ENCODE peak calls at places on chromosomes 3 and 15, in nine cellular contexts. One of them, this sample, is unnamed.

GRCh38 chr15:56869573-56869972 is 48.9 kb upstream of the TCF12 start:
- DNase-seq in right atrium auricular region: no peak
- DNase-seq in fibroblast of lung: peak; percentile 7
- DNase-seq in DND-41: peak; percentile 66
- DNase-seq in cardiac fibroblast: peak; percentile 47
- DNase-seq in tibial nerve: peak; percentile 70
- DNase-seq in transverse colon: peak; percentile 57
- DNase-seq in left lung: no peak
- DNase-seq in K562: peak; percentile 52
- DNase-seq in this sample: no peak

GRCh38 chr3:52246264-52246620 is 683 bp downstream of the PPM1M start:
- DNase-seq in right atrium auricular region: no peak
- DNase-seq in fibroblast of lung: no peak
- DNase-seq in DND-41: no peak
- DNase-seq in cardiac fibroblast: no peak
- DNase-seq in tibial nerve: no peak
- DNase-seq in transverse colon: no peak
- DNase-seq in left lung: no peak
- DNase-seq in K562: no peak
- DNase-seq in this sample: no peak

GRCh38 chr3:180391001-180391400 is 211.0 kb upstream of the TTC14 start:
- DNase-seq in right atrium auricular region: no peak
- DNase-seq in fibroblast of lung: no peak
- DNase-seq in DND-41: no peak
- DNase-seq in cardiac fibroblast: no peak
- DNase-seq in tibial nerve: no peak
- DNase-seq in transverse colon: no peak
- DNase-seq in left lung: no peak
- DNase-seq in K562: no peak
- DNase-seq in this sample: no peak

GRCh38 chr3:108380128-108380795 is 83.9 kb downstream of the HHLA2 start:
- DNase-seq in right atrium auricular region: no peak
- DNase-seq in fibroblast of lung: no peak
- DNase-seq in DND-41: no peak
- DNase-seq in cardiac fibroblast: no peak
- DNase-seq in tibial nerve: no peak
- DNase-seq in transverse colon: no peak
- DNase-seq in left lung: no peak
- DNase-seq in K562: no peak
- DNase-seq in this sample: no peak

GRCh38 chr15:50854594-50855490 is 53.6 kb upstream of the AP4E1 start:
- DNase-seq in right atrium auricular region: no peak
- DNase-seq in fibroblast of lung: no peak
- DNase-seq in DND-41: no peak
- DNase-seq in cardiac fibroblast: no peak
- DNase-seq in tibial nerve: no peak
- DNase-seq in transverse colon: no peak
- DNase-seq in left lung: no peak
- DNase-seq in K562: no peak
- DNase-seq in this sample: no peak

GRCh38 chr3:46027736-46028397 is 584 bp upstream of the XCR1 start:
- DNase-seq in right atrium auricular region: no peak
- DNase-seq in fibroblast of lung: no peak
- DNase-seq in DND-41: no peak
- DNase-seq in cardiac fibroblast: peak; percentile 10
- DNase-seq in tibial nerve: no peak
- DNase-seq in transverse colon: no peak
- DNase-seq in left lung: no peak
- DNase-seq in K562: peak; percentile 38
- DNase-seq in this sample: no peak

GRCh38 chr3:195895900-195896360 is 12.4 kb downstream of the TNK2 start:
- DNase-seq in right atrium auricular region: peak; percentile 81
- DNase-seq in fibroblast of lung: no peak
- DNase-seq in DND-41: peak; percentile 72
- DNase-seq in cardiac fibroblast: no peak
- DNase-seq in tibial nerve: peak; percentile 33
- DNase-seq in transverse colon: peak; percentile 76
- DNase-seq in left lung: peak; percentile 76
- DNase-seq in K562: peak; percentile 65
- DNase-seq in this sample: peak; percentile 96

GRCh38 chr3:12998648-12999047 is 74.6 kb downstream of the IQSEC1 start:
- DNase-seq in right atrium auricular region: no peak
- DNase-seq in fibroblast of lung: no peak
- DNase-seq in DND-41: no peak
- DNase-seq in cardiac fibroblast: no peak
- DNase-seq in tibial nerve: no peak
- DNase-seq in transverse colon: peak; percentile 21
- DNase-seq in left lung: no peak
- DNase-seq in K562: no peak
- DNase-seq in this sample: peak; percentile 75

GRCh38 chr15:45573961-45574629 is 13.1 kb upstream of the BLOC1S6 start:
- DNase-seq in right atrium auricular region: no peak
- DNase-seq in fibroblast of lung: no peak
- DNase-seq in DND-41: peak; percentile 10
- DNase-seq in cardiac fibroblast: peak; percentile 18
- DNase-seq in tibial nerve: no peak
- DNase-seq in transverse colon: peak; percentile 19
- DNase-seq in left lung: no peak
- DNase-seq in K562: peak; percentile 45
- DNase-seq in this sample: no peak

GRCh38 chr3:174156200-174156599 is 702.9 kb upstream of the NAALADL2 start:
- DNase-seq in right atrium auricular region: no peak
- DNase-seq in fibroblast of lung: no peak
- DNase-seq in DND-41: no peak
- DNase-seq in cardiac fibroblast: peak; percentile 53
- DNase-seq in tibial nerve: no peak
- DNase-seq in transverse colon: no peak
- DNase-seq in left lung: no peak
- DNase-seq in K562: no peak
- DNase-seq in this sample: no peak

GRCh38 chr3:54360320-54360719 is 238.0 kb downstream of the CACNA2D3 start:
- DNase-seq in right atrium auricular region: no peak
- DNase-seq in fibroblast of lung: no peak
- DNase-seq in DND-41: no peak
- DNase-seq in cardiac fibroblast: no peak
- DNase-seq in tibial nerve: no peak
- DNase-seq in transverse colon: no peak
- DNase-seq in left lung: no peak
- DNase-seq in K562: no peak
- DNase-seq in this sample: no peak

GRCh38 chr15:49038382-49038781 is 7.9 kb downstream of the SECISBP2L start:
- DNase-seq in right atrium auricular region: no peak
- DNase-seq in fibroblast of lung: peak; percentile 23
- DNase-seq in DND-41: no peak
- DNase-seq in cardiac fibroblast: no peak
- DNase-seq in tibial nerve: no peak
- DNase-seq in transverse colon: no peak
- DNase-seq in left lung: no peak
- DNase-seq in K562: no peak
- DNase-seq in this sample: no peak

GRCh38 chr3:162847511-162847910 is 1350.9 kb downstream of the OTOL1 start:
- DNase-seq in right atrium auricular region: no peak
- DNase-seq in fibroblast of lung: no peak
- DNase-seq in DND-41: no peak
- DNase-seq in cardiac fibroblast: no peak
- DNase-seq in tibial nerve: no peak
- DNase-seq in transverse colon: no peak
- DNase-seq in left lung: no peak
- DNase-seq in K562: no peak
- DNase-seq in this sample: no peak
- TF ChIP-seq CTCF in right atrium auricular region: no peak
- TF ChIP-seq CTCF in fibroblast of lung: no peak
- TF ChIP-seq CTCF in DND-41: no peak
- TF ChIP-seq CTCF in cardiac fibroblast: no peak
- TF ChIP-seq CTCF in tibial nerve: no peak
- TF ChIP-seq CTCF in transverse colon: no peak
- TF ChIP-seq CTCF in left lung: no peak
- TF ChIP-seq CTCF in K562: no peak
- TF ChIP-seq CTCF in this sample: no peak

GRCh38 chr3:120446891-120447668 is 3.7 kb downstream of the FSTL1 start:
- DNase-seq in right atrium auricular region: no peak
- DNase-seq in fibroblast of lung: no peak
- DNase-seq in DND-41: no peak
- DNase-seq in cardiac fibroblast: no peak
- DNase-seq in tibial nerve: no peak
- DNase-seq in transverse colon: no peak
- DNase-seq in left lung: no peak
- DNase-seq in K562: no peak
- DNase-seq in this sample: no peak
- H3K4me3 ChIP-seq in right atrium auricular region: peak overlapping the region; percentile 93
- H3K4me3 ChIP-seq in fibroblast of lung: peak overlapping the region; percentile 85
- H3K4me3 ChIP-seq in DND-41: no peak overlapping the region
- H3K4me3 ChIP-seq in cardiac fibroblast: no peak overlapping the region
- H3K4me3 ChIP-seq in tibial nerve: peak overlapping the region; percentile 91
- H3K4me3 ChIP-seq in transverse colon: no peak overlapping the region
- H3K4me3 ChIP-seq in left lung: no peak overlapping the region
- H3K4me3 ChIP-seq in K562: no peak overlapping the region
- H3K4me3 ChIP-seq in this sample: no peak overlapping the region

GRCh38 chr3:184018424-184018973 is 815 bp upstream of the ABCC5 start:
- DNase-seq in right atrium auricular region: no peak
- DNase-seq in fibroblast of lung: no peak
- DNase-seq in DND-41: no peak
- DNase-seq in cardiac fibroblast: no peak
- DNase-seq in tibial nerve: no peak
- DNase-seq in transverse colon: no peak
- DNase-seq in left lung: no peak
- DNase-seq in K562: no peak
- DNase-seq in this sample: no peak

GRCh38 chr3:184016169-184016570 is 1.5 kb downstream of the ABCC5 start:
- DNase-seq in right atrium auricular region: no peak
- DNase-seq in fibroblast of lung: no peak
- DNase-seq in DND-41: no peak
- DNase-seq in cardiac fibroblast: no peak
- DNase-seq in tibial nerve: no peak
- DNase-seq in transverse colon: no peak
- DNase-seq in left lung: no peak
- DNase-seq in K562: peak; percentile 60
- DNase-seq in this sample: no peak

GRCh38 chr3:184016820-184017671 is 638 bp downstream of the ABCC5 start:
- DNase-seq in right atrium auricular region: peak; percentile 67
- DNase-seq in fibroblast of lung: peak; percentile 32
- DNase-seq in DND-41: peak; percentile 56
- DNase-seq in cardiac fibroblast: peak; percentile 51
- DNase-seq in tibial nerve: peak; percentile 20
- DNase-seq in transverse colon: peak; percentile 73
- DNase-seq in left lung: peak; percentile 67
- DNase-seq in K562: peak; percentile 81
- DNase-seq in this sample: peak; percentile 92

GRCh38 chr3:184015381-184016019 is 2.2 kb downstream of the ABCC5 start:
- DNase-seq in right atrium auricular region: no peak
- DNase-seq in fibroblast of lung: no peak
- DNase-seq in DND-41: no peak
- DNase-seq in cardiac fibroblast: no peak
- DNase-seq in tibial nerve: no peak
- DNase-seq in transverse colon: peak; percentile 60
- DNase-seq in left lung: no peak
- DNase-seq in K562: peak; percentile 50
- DNase-seq in this sample: no peak

GRCh38 chr3:184017672-184018423 is at the start of gene ABCC5:
- DNase-seq in right atrium auricular region: peak; percentile 92
- DNase-seq in fibroblast of lung: peak; percentile 90
- DNase-seq in DND-41: peak; percentile 91
- DNase-seq in cardiac fibroblast: peak; percentile 91
- DNase-seq in tibial nerve: peak; percentile 82
- DNase-seq in transverse colon: peak; percentile 94
- DNase-seq in left lung: peak; percentile 95
- DNase-seq in K562: peak; percentile 95
- DNase-seq in this sample: peak; percentile 96
- TF ChIP-seq CTCF in right atrium auricular region: peak; percentile 4
- TF ChIP-seq CTCF in fibroblast of lung: peak; percentile 22
- TF ChIP-seq CTCF in DND-41: no peak
- TF ChIP-seq CTCF in cardiac fibroblast: peak; percentile 1
- TF ChIP-seq CTCF in tibial nerve: peak; percentile 89
- TF ChIP-seq CTCF in transverse colon: peak; percentile 59
- TF ChIP-seq CTCF in left lung: peak; percentile 44
- TF ChIP-seq CTCF in K562: no peak
- TF ChIP-seq CTCF in this sample: peak; percentile 70

GRCh38 chr15:39360417-39360816 is 220.5 kb upstream of the THBS1 start:
- DNase-seq in right atrium auricular region: no peak
- DNase-seq in fibroblast of lung: peak; percentile 39
- DNase-seq in DND-41: no peak
- DNase-seq in cardiac fibroblast: peak; percentile 58
- DNase-seq in tibial nerve: no peak
- DNase-seq in transverse colon: no peak
- DNase-seq in left lung: no peak
- DNase-seq in K562: no peak
- DNase-seq in this sample: no peak

GRCh38 chr15:39358441-39359041 is 222.3 kb upstream of the THBS1 start:
- DNase-seq in right atrium auricular region: peak; percentile 66
- DNase-seq in fibroblast of lung: peak; percentile 89
- DNase-seq in DND-41: no peak
- DNase-seq in cardiac fibroblast: peak; percentile 42
- DNase-seq in tibial nerve: no peak
- DNase-seq in transverse colon: peak; percentile 12
- DNase-seq in left lung: no peak
- DNase-seq in K562: peak; percentile 63
- DNase-seq in this sample: no peak

GRCh38 chr15:39354188-39354587 is 226.7 kb upstream of the THBS1 start:
- DNase-seq in right atrium auricular region: no peak
- DNase-seq in fibroblast of lung: no peak
- DNase-seq in DND-41: no peak
- DNase-seq in cardiac fibroblast: no peak
- DNase-seq in tibial nerve: no peak
- DNase-seq in transverse colon: no peak
- DNase-seq in left lung: no peak
- DNase-seq in K562: no peak
- DNase-seq in this sample: no peak

GRCh38 chr15:39359736-39360135 is 221.1 kb upstream of the THBS1 start:
- DNase-seq in right atrium auricular region: no peak
- DNase-seq in fibroblast of lung: no peak
- DNase-seq in DND-41: no peak
- DNase-seq in cardiac fibroblast: no peak
- DNase-seq in tibial nerve: no peak
- DNase-seq in transverse colon: no peak
- DNase-seq in left lung: no peak
- DNase-seq in K562: no peak
- DNase-seq in this sample: no peak

DNA sequence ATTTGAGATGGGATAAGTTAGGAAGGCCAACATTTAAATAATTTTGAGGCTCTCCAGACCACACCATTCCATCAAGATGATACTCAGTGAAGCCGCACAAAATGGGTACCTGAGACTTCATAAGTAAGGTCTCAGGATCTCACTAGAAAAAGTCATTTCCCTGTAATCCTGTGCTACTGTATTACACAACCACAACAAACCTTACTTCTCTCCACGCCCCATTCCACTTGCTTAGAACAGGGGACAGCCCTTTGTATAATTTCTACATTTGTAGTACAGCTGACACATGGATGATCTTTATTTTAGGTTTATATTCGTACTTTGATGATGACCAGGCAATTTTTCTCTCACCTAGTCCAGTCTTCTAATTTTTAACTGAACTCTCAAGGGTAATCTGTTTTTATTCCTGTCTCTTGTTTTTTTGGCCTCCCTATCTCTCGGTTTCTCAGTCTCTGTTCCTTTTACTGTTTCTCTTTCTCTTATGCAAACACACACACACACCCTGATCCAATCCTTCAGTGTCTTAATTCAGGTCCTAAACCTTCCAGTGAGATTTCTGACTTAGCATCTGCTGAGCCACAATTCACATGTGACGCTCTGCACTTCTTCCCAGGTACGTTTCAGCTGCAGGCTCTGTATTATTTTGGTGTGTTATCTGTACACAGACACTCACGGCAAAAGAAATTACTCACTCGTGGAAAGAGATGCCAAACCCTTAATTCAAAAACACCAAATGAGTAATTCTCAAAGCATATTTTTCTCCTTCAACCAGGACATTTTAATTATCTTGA is 223.2 kb upstream of the THBS1 start:
- DNase-seq in right atrium auricular region: no peak
- DNase-seq in fibroblast of lung: peak; percentile 41
- DNase-seq in DND-41: no peak
- DNase-seq in cardiac fibroblast: peak; percentile 28
- DNase-seq in tibial nerve: no peak
- DNase-seq in transverse colon: no peak
- DNase-seq in left lung: no peak
- DNase-seq in K562: no peak
- DNase-seq in this sample: no peak
- H3K4me3 ChIP-seq in right atrium auricular region: no peak overlapping the region
- H3K4me3 ChIP-seq in fibroblast of lung: no peak overlapping the region
- H3K4me3 ChIP-seq in DND-41: no peak overlapping the region
- H3K4me3 ChIP-seq in cardiac fibroblast: no peak overlapping the region
- H3K4me3 ChIP-seq in tibial nerve: no peak overlapping the region
- H3K4me3 ChIP-seq in transverse colon: no peak overlapping the region
- H3K4me3 ChIP-seq in left lung: no peak overlapping the region
- H3K4me3 ChIP-seq in K562: no peak overlapping the region
- H3K4me3 ChIP-seq in this sample: no peak overlapping the region

This sample was measured in spleen.